ENCODE peak calls at places on chromosomes 1 and 21, in ten cellular contexts. One of them, this sample, is unnamed.

GRCh38 chr1:236280438-236281285 is 1.1 kb downstream of the ERO1B start:
- DNase-seq in psoas muscle: no peak
- DNase-seq in breast epithelium: peak; percentile 32
- DNase-seq in colonic mucosa: peak; percentile 23
- DNase-seq in neural progenitor cell: peak; percentile 38
- DNase-seq in heart left ventricle: no peak
- DNase-seq in dorsolateral prefrontal cortex: no peak
- DNase-seq in lower lobe of right lung: no peak
- DNase-seq in brain microvascular endothelial cell: no peak
- DNase-seq in A549: no peak
- DNase-seq in this sample: no peak

GRCh38 chr1:23217421-23218115 is at the start of gene HTR1D:
- DNase-seq in psoas muscle: no peak
- DNase-seq in dorsolateral prefrontal cortex: no peak
- DNase-seq in A549: no peak
- DNase-seq in colonic mucosa: no peak
- DNase-seq in heart left ventricle: no peak
- DNase-seq in brain microvascular endothelial cell: no peak
- DNase-seq in lower lobe of right lung: no peak
- DNase-seq in neural progenitor cell: peak; percentile 80
- DNase-seq in breast epithelium: no peak
- DNase-seq in this sample: no peak

GRCh38 chr1:178388398-178389161 is 108.2 kb downstream of the CLEC20A start:
- DNase-seq in neural progenitor cell: peak; percentile 29
- DNase-seq in A549: no peak
- DNase-seq in breast epithelium: no peak
- DNase-seq in psoas muscle: no peak
- DNase-seq in dorsolateral prefrontal cortex: no peak
- DNase-seq in heart left ventricle: no peak
- DNase-seq in brain microvascular endothelial cell: peak; percentile 53
- DNase-seq in lower lobe of right lung: no peak
- DNase-seq in colonic mucosa: no peak
- DNase-seq in this sample: no peak

GRCh38 chr1:48761411-48761810 is 15.3 kb downstream of the BEND5 start:
- DNase-seq in brain microvascular endothelial cell: no peak
- DNase-seq in psoas muscle: no peak
- DNase-seq in breast epithelium: no peak
- DNase-seq in neural progenitor cell: no peak
- DNase-seq in lower lobe of right lung: no peak
- DNase-seq in A549: no peak
- DNase-seq in dorsolateral prefrontal cortex: no peak
- DNase-seq in colonic mucosa: no peak
- DNase-seq in heart left ventricle: no peak
- DNase-seq in this sample: no peak

GRCh38 chr1:92459871-92460320 is 26.8 kb downstream of the GFI1 start:
- DNase-seq in colonic mucosa: no peak
- DNase-seq in A549: no peak
- DNase-seq in psoas muscle: no peak
- DNase-seq in neural progenitor cell: no peak
- DNase-seq in breast epithelium: no peak
- DNase-seq in heart left ventricle: no peak
- DNase-seq in dorsolateral prefrontal cortex: no peak
- DNase-seq in brain microvascular endothelial cell: no peak
- DNase-seq in lower lobe of right lung: no peak
- DNase-seq in this sample: no peak

GRCh38 chr1:39361446-39361845 is 130.0 kb upstream of the BMP8A start:
- DNase-seq in dorsolateral prefrontal cortex: no peak
- DNase-seq in brain microvascular endothelial cell: no peak
- DNase-seq in heart left ventricle: no peak
- DNase-seq in A549: no peak
- DNase-seq in neural progenitor cell: no peak
- DNase-seq in colonic mucosa: no peak
- DNase-seq in lower lobe of right lung: no peak
- DNase-seq in breast epithelium: no peak
- DNase-seq in psoas muscle: no peak
- DNase-seq in this sample: no peak

GRCh38 chr1:3539707-3540425 is 71.4 kb downstream of the MEGF6 start:
- DNase-seq in breast epithelium: peak; percentile 85
- DNase-seq in brain microvascular endothelial cell: no peak
- DNase-seq in A549: no peak
- DNase-seq in psoas muscle: peak; percentile 66
- DNase-seq in lower lobe of right lung: no peak
- DNase-seq in heart left ventricle: no peak
- DNase-seq in dorsolateral prefrontal cortex: no peak
- DNase-seq in colonic mucosa: no peak
- DNase-seq in neural progenitor cell: no peak
- DNase-seq in this sample: no peak

GRCh38 chr1:41740630-41741239 is 178.0 kb downstream of the HIVEP3 start:
- DNase-seq in A549: no peak
- DNase-seq in lower lobe of right lung: no peak
- DNase-seq in dorsolateral prefrontal cortex: no peak
- DNase-seq in breast epithelium: no peak
- DNase-seq in neural progenitor cell: no peak
- DNase-seq in psoas muscle: no peak
- DNase-seq in colonic mucosa: no peak
- DNase-seq in heart left ventricle: no peak
- DNase-seq in brain microvascular endothelial cell: no peak
- DNase-seq in this sample: no peak

GRCh38 chr1:230270185-230270939 is 155.8 kb downstream of the PGBD5 start:
- DNase-seq in breast epithelium: no peak
- DNase-seq in A549: no peak
- DNase-seq in brain microvascular endothelial cell: peak; percentile 12
- DNase-seq in heart left ventricle: no peak
- DNase-seq in neural progenitor cell: no peak
- DNase-seq in psoas muscle: no peak
- DNase-seq in dorsolateral prefrontal cortex: no peak
- DNase-seq in colonic mucosa: no peak
- DNase-seq in lower lobe of right lung: no peak
- DNase-seq in this sample: no peak

GRCh38 chr1:207335695-207336363 is 14.4 kb downstream of the CD55 start:
- DNase-seq in brain microvascular endothelial cell: no peak
- DNase-seq in dorsolateral prefrontal cortex: no peak
- DNase-seq in A549: no peak
- DNase-seq in colonic mucosa: no peak
- DNase-seq in psoas muscle: no peak
- DNase-seq in heart left ventricle: peak; percentile 26
- DNase-seq in neural progenitor cell: no peak
- DNase-seq in lower lobe of right lung: peak; percentile 48
- DNase-seq in breast epithelium: no peak
- DNase-seq in this sample: no peak

GRCh38 chr1:156838972-156839371 is 19.9 kb downstream of the INSRR start:
- DNase-seq in breast epithelium: no peak
- DNase-seq in dorsolateral prefrontal cortex: no peak
- DNase-seq in neural progenitor cell: peak; percentile 70
- DNase-seq in psoas muscle: no peak
- DNase-seq in brain microvascular endothelial cell: no peak
- DNase-seq in A549: peak; percentile 72
- DNase-seq in heart left ventricle: no peak
- DNase-seq in lower lobe of right lung: no peak
- DNase-seq in colonic mucosa: no peak
- DNase-seq in this sample: peak; percentile 28

GRCh38 chr1:150225546-150225945 is 10.4 kb downstream of the ANP32E start:
- DNase-seq in psoas muscle: no peak
- DNase-seq in brain microvascular endothelial cell: no peak
- DNase-seq in A549: no peak
- DNase-seq in heart left ventricle: no peak
- DNase-seq in dorsolateral prefrontal cortex: no peak
- DNase-seq in lower lobe of right lung: no peak
- DNase-seq in neural progenitor cell: no peak
- DNase-seq in breast epithelium: no peak
- DNase-seq in colonic mucosa: no peak
- DNase-seq in this sample: no peak

GRCh38 chr21:14591277-14591876 is 45.3 kb upstream of the SAMSN1 start:
- DNase-seq in psoas muscle: no peak
- DNase-seq in lower lobe of right lung: no peak
- DNase-seq in neural progenitor cell: no peak
- DNase-seq in A549: no peak
- DNase-seq in breast epithelium: no peak
- DNase-seq in heart left ventricle: no peak
- DNase-seq in brain microvascular endothelial cell: no peak
- DNase-seq in dorsolateral prefrontal cortex: no peak
- DNase-seq in colonic mucosa: no peak
- DNase-seq in this sample: no peak

GRCh38 chr1:220407101-220407683 is 120.7 kb upstream of the MARK1 start:
- DNase-seq in lower lobe of right lung: no peak
- DNase-seq in breast epithelium: no peak
- DNase-seq in heart left ventricle: no peak
- DNase-seq in psoas muscle: no peak
- DNase-seq in brain microvascular endothelial cell: no peak
- DNase-seq in neural progenitor cell: no peak
- DNase-seq in colonic mucosa: no peak
- DNase-seq in dorsolateral prefrontal cortex: no peak
- DNase-seq in A549: no peak
- DNase-seq in this sample: no peak

GRCh38 chr1:182185147-182185546 is 123.6 kb upstream of the ZNF648 start:
- DNase-seq in lower lobe of right lung: no peak
- DNase-seq in breast epithelium: no peak
- DNase-seq in psoas muscle: no peak
- DNase-seq in dorsolateral prefrontal cortex: no peak
- DNase-seq in brain microvascular endothelial cell: no peak
- DNase-seq in colonic mucosa: no peak
- DNase-seq in heart left ventricle: no peak
- DNase-seq in A549: no peak
- DNase-seq in neural progenitor cell: no peak
- DNase-seq in this sample: no peak

GRCh38 chr1:225962440-225962975 is 21.5 kb upstream of the LEFTY2 start:
- DNase-seq in dorsolateral prefrontal cortex: no peak
- DNase-seq in breast epithelium: no peak
- DNase-seq in lower lobe of right lung: peak; percentile 67
- DNase-seq in psoas muscle: no peak
- DNase-seq in neural progenitor cell: peak; percentile 82
- DNase-seq in brain microvascular endothelial cell: no peak
- DNase-seq in colonic mucosa: peak; percentile 80
- DNase-seq in heart left ventricle: peak; percentile 36
- DNase-seq in A549: peak; percentile 64
- DNase-seq in this sample: peak; percentile 60

GRCh38 chr1:244667797-244668196 is 14.9 kb downstream of the DESI2 start:
- DNase-seq in dorsolateral prefrontal cortex: no peak
- DNase-seq in lower lobe of right lung: no peak
- DNase-seq in psoas muscle: no peak
- DNase-seq in colonic mucosa: no peak
- DNase-seq in neural progenitor cell: no peak
- DNase-seq in heart left ventricle: no peak
- DNase-seq in brain microvascular endothelial cell: no peak
- DNase-seq in A549: no peak
- DNase-seq in breast epithelium: no peak
- DNase-seq in this sample: no peak
- H3K27ac ChIP-seq in dorsolateral prefrontal cortex: no peak overlapping the region
- H3K27ac ChIP-seq in lower lobe of right lung: no peak overlapping the region
- H3K27ac ChIP-seq in psoas muscle: no peak overlapping the region
- H3K27ac ChIP-seq in colonic mucosa: no peak overlapping the region
- H3K27ac ChIP-seq in neural progenitor cell: no peak overlapping the region
- H3K27ac ChIP-seq in heart left ventricle: no peak overlapping the region
- H3K27ac ChIP-seq in brain microvascular endothelial cell: no peak overlapping the region
- H3K27ac ChIP-seq in A549: no peak overlapping the region
- H3K27ac ChIP-seq in breast epithelium: no peak overlapping the region
- H3K27ac ChIP-seq in this sample: no peak overlapping the region

GRCh38 chr1:148334339-148335130 is 148.6 kb downstream of the PPIAL4G start:
- DNase-seq in brain microvascular endothelial cell: peak; percentile 92
- DNase-seq in heart left ventricle: peak; percentile 81
- DNase-seq in breast epithelium: peak; percentile 90
- DNase-seq in psoas muscle: peak; percentile 85
- DNase-seq in neural progenitor cell: peak; percentile 90
- DNase-seq in colonic mucosa: peak; percentile 93
- DNase-seq in dorsolateral prefrontal cortex: peak; percentile 83
- DNase-seq in A549: peak; percentile 53
- DNase-seq in lower lobe of right lung: peak; percentile 91
- DNase-seq in this sample: peak; percentile 80

GRCh38 chr1:148333875-148334338 is 149.2 kb downstream of the PPIAL4G start:
- DNase-seq in heart left ventricle: no peak
- DNase-seq in colonic mucosa: peak; percentile 41
- DNase-seq in psoas muscle: no peak
- DNase-seq in dorsolateral prefrontal cortex: no peak
- DNase-seq in breast epithelium: no peak
- DNase-seq in neural progenitor cell: no peak
- DNase-seq in lower lobe of right lung: no peak
- DNase-seq in A549: no peak
- DNase-seq in brain microvascular endothelial cell: no peak
- DNase-seq in this sample: no peak

DNA sequence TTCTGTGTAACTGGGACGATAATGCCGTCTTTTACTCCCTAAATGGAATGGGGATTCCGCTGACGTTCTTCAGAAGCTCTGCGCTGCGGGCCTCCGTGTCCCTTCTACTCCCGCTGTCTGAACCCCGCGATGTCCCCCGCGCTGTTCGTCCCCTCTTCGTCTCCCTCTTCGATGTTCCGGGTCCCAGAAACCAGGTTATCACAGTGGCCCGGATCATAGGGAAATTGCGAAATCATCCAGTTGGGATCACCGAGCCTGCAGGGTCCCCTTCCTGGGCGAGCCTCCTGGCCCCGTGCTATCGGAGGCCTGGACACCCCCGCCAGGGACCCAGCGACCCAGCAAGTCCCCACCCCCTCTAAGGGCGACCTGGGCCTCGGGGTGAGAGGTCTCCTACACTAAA is 154.2 kb downstream of the PPIAL4G start:
- DNase-seq in neural progenitor cell: no peak
- DNase-seq in heart left ventricle: no peak
- DNase-seq in dorsolateral prefrontal cortex: no peak
- DNase-seq in lower lobe of right lung: no peak
- DNase-seq in colonic mucosa: no peak
- DNase-seq in breast epithelium: no peak
- DNase-seq in A549: no peak
- DNase-seq in psoas muscle: no peak
- DNase-seq in brain microvascular endothelial cell: no peak
- DNase-seq in this sample: no peak
- H3K4me3 ChIP-seq in neural progenitor cell: no peak overlapping the region
- H3K4me3 ChIP-seq in heart left ventricle: no peak overlapping the region
- H3K4me3 ChIP-seq in dorsolateral prefrontal cortex: no peak overlapping the region
- H3K4me3 ChIP-seq in lower lobe of right lung: no peak overlapping the region
- H3K4me3 ChIP-seq in colonic mucosa: no peak overlapping the region
- H3K4me3 ChIP-seq in breast epithelium: no peak overlapping the region
- H3K4me3 ChIP-seq in A549: no peak overlapping the region
- H3K4me3 ChIP-seq in psoas muscle: no peak overlapping the region
- H3K4me3 ChIP-seq in brain microvascular endothelial cell: peak overlapping the region; percentile 26
- H3K4me3 ChIP-seq in this sample: no peak overlapping the region

GRCh38 chr1:235102259-235102582 is 26.4 kb downstream of the TOMM20 start:
- DNase-seq in A549: no peak
- DNase-seq in breast epithelium: no peak
- DNase-seq in neural progenitor cell: no peak
- DNase-seq in lower lobe of right lung: no peak
- DNase-seq in dorsolateral prefrontal cortex: no peak
- DNase-seq in colonic mucosa: no peak
- DNase-seq in brain microvascular endothelial cell: no peak
- DNase-seq in psoas muscle: no peak
- DNase-seq in heart left ventricle: no peak
- DNase-seq in this sample: no peak
- H3K27ac ChIP-seq in A549: no peak overlapping the region
- H3K27ac ChIP-seq in breast epithelium: no peak overlapping the region
- H3K27ac ChIP-seq in neural progenitor cell: no peak overlapping the region
- H3K27ac ChIP-seq in lower lobe of right lung: no peak overlapping the region
- H3K27ac ChIP-seq in dorsolateral prefrontal cortex: no peak overlapping the region
- H3K27ac ChIP-seq in colonic mucosa: no peak overlapping the region
- H3K27ac ChIP-seq in brain microvascular endothelial cell: no peak overlapping the region
- H3K27ac ChIP-seq in psoas muscle: no peak overlapping the region
- H3K27ac ChIP-seq in heart left ventricle: no peak overlapping the region
- H3K27ac ChIP-seq in this sample: no peak overlapping the region

GRCh38 chr1:20753589-20753988 is 21.1 kb upstream of the SH2D5 start:
- DNase-seq in brain microvascular endothelial cell: no peak
- DNase-seq in breast epithelium: no peak
- DNase-seq in neural progenitor cell: no peak
- DNase-seq in lower lobe of right lung: no peak
- DNase-seq in heart left ventricle: no peak
- DNase-seq in dorsolateral prefrontal cortex: no peak
- DNase-seq in colonic mucosa: no peak
- DNase-seq in A549: no peak
- DNase-seq in psoas muscle: no peak
- DNase-seq in this sample: no peak

GRCh38 chr1:20751462-20751990 is 19.0 kb upstream of the SH2D5 start:
- DNase-seq in dorsolateral prefrontal cortex: no peak
- DNase-seq in lower lobe of right lung: no peak
- DNase-seq in A549: no peak
- DNase-seq in brain microvascular endothelial cell: no peak
- DNase-seq in psoas muscle: no peak
- DNase-seq in breast epithelium: no peak
- DNase-seq in neural progenitor cell: no peak
- DNase-seq in heart left ventricle: no peak
- DNase-seq in colonic mucosa: no peak
- DNase-seq in this sample: no peak
- H3K4me3 ChIP-seq in dorsolateral prefrontal cortex: no peak overlapping the region
- H3K4me3 ChIP-seq in lower lobe of right lung: no peak overlapping the region
- H3K4me3 ChIP-seq in A549: no peak overlapping the region
- H3K4me3 ChIP-seq in brain microvascular endothelial cell: no peak overlapping the region
- H3K4me3 ChIP-seq in psoas muscle: no peak overlapping the region
- H3K4me3 ChIP-seq in breast epithelium: no peak overlapping the region
- H3K4me3 ChIP-seq in neural progenitor cell: no peak overlapping the region
- H3K4me3 ChIP-seq in heart left ventricle: no peak overlapping the region
- H3K4me3 ChIP-seq in colonic mucosa: no peak overlapping the region
- H3K4me3 ChIP-seq in this sample: no peak overlapping the region

This sample was measured in stomach.